ENCODE peak calls at places on chromosomes 5 and 9, in four cellular contexts. V, L, P and B are unnamed samples. For H3K4me1, the result is how much of the 10 kb centered on the place peaks cover.

GRCh38 chr5:164296603-164297080 is 791.2 kb downstream of the MAT2B start:
- DNase-seq in V (peak), L (peak), P (no peak), B (peak)

GRCh38 chr9:27258662-27259061 is 38.3 kb downstream of the EQTN start:
- DNase-seq in V (no peak), P (no peak), L (no peak), B (no peak)

GRCh38 chr9:16012621-16013020 is 459.8 kb downstream of the CCDC171 start:
- DNase-seq in V (no peak), L (peak), P (no peak), B (no peak)

GRCh38 chr5:127785098-127785927 is 82.1 kb downstream of the CCDC192 start:
- DNase-seq in L (peak), P (no peak), V (no peak), B (no peak)

GRCh38 chr5:132788990-132789886 is 12.2 kb upstream of the SEPTIN8 start:
- DNase-seq in L (no peak), V (no peak), P (no peak), B (no peak)

GRCh38 chr9:135120249-135120648 is 32.8 kb downstream of the OLFM1 start:
- DNase-seq in P (no peak), V (no peak), L (no peak), B (no peak)

GRCh38 chr9:91775011-91775707 is 174.9 kb downstream of the ROR2 start:
- DNase-seq in P (peak), V (peak), L (peak), B (no peak)

GRCh38 chr5:134877159-134877558 is 3.0 kb downstream of the TXNDC15 start:
- DNase-seq in L (no peak), V (no peak), P (no peak), B (no peak)

GRCh38 chr5:116652903-116653302 is 78.3 kb upstream of the SEMA6A start:
- DNase-seq in P (no peak), V (no peak), L (no peak), B (no peak)

GRCh38 chr5:137491121-137491520 is 8.0 kb downstream of the SPOCK1 start:
- DNase-seq in L (peak), P (no peak), V (peak), B (no peak)

GRCh38 chr5:176406436-176407052 is 9.8 kb downstream of the CLTB start:
- DNase-seq in P (no peak), V (no peak), L (no peak), B (no peak)

GRCh38 chr5:135729582-135729879 is 104.9 kb upstream of the SLC25A48 start:
- DNase-seq in L (no peak), P (no peak), V (no peak), B (no peak)

GRCh38 chr5:174751154-174751990 is 27.0 kb downstream of the MSX2 start:
- DNase-seq in L (no peak), V (no peak), P (no peak), B (no peak)

GRCh38 chr9:123111427-123111826 is 78.0 kb downstream of the GPR21 start:
- DNase-seq in P (no peak), V (peak), L (no peak), B (no peak)

GRCh38 chr5:78323241-78323640 is 28.7 kb upstream of the AP3B1 start:
- DNase-seq in V (no peak), L (no peak), P (no peak), B (no peak)

GRCh38 chr5:61991861-61992260 is 314.1 kb upstream of the KIF2A start:
- DNase-seq in P (no peak), L (no peak), V (no peak), B (no peak)

GRCh38 chr5:43941806-43942205 is 338.8 kb downstream of the NNT start:
- DNase-seq in L (no peak), P (no peak), V (no peak), B (no peak)

GRCh38 chr5:126732716-126733115 is 44.2 kb upstream of the LMNB1 start:
- DNase-seq in P (no peak), L (no peak), V (no peak), B (no peak)

GRCh38 chr5:73106335-73106734 is 14.0 kb upstream of the TMEM171 start:
- DNase-seq in P (no peak), L (no peak), V (no peak), B (no peak)

GRCh38 chr5:110807174-110807573 is 68.4 kb downstream of the SLC25A46 start:
- DNase-seq in V (no peak), P (no peak), L (peak), B (no peak)

GRCh38 chr5:52867809-52868208 is 80.1 kb downstream of the ITGA1 start:
- DNase-seq in P (no peak), L (peak), V (no peak), B (peak)

GRCh38 chr5:178357127-178357526 is 124.5 kb upstream of the PHYKPL start:
- DNase-seq in V (no peak), L (no peak), P (no peak), B (peak)

GRCh38 chr9:37983381-37984067 is 79.6 kb upstream of the SLC25A51 start:
- DNase-seq in L (no peak), V (no peak), P (no peak), B (no peak)

GRCh38 chr5:151014680-151015343 is 5.6 kb upstream of the GPX3 start:
- DNase-seq in L (no peak), P (no peak), V (no peak), B (no peak)

GRCh38 chr5:10467281-10468198 is 25.9 kb downstream of the ROPN1L start:
- DNase-seq in P (no peak), L (peak), V (peak), B (no peak)

GRCh38 chr5:178371362-178372090 is 138.9 kb upstream of the PHYKPL start:
- DNase-seq in P (no peak), L (no peak), V (no peak), B (peak)

GRCh38 chr5:61617039-61617438 is 285.0 kb downstream of the ZSWIM6 start:
- DNase-seq in L (no peak), P (no peak), V (no peak), B (no peak)

GRCh38 chr5:41094871-41095270 is 23.7 kb upstream of the MROH2B start:
- DNase-seq in L (no peak), P (no peak), V (no peak), B (no peak)

GRCh38 chr5:11801061-11801460 is 103.2 kb downstream of the CTNND2 start:
- DNase-seq in P (no peak), L (no peak), V (no peak), B (no peak)

GRCh38 chr5:74299833-74300232 is 340.7 kb downstream of the ENC1 start:
- DNase-seq in P (no peak), L (no peak), V (no peak), B (no peak)

GRCh38 chr5:52811067-52811749 is 23.5 kb downstream of the ITGA1 start:
- DNase-seq in P (peak), L (peak), V (no peak), B (no peak)

GRCh38 chr9:91727316-91727861 is 222.6 kb downstream of the ROR2 start:
- DNase-seq in V (peak), L (peak), P (no peak), B (no peak)

GRCh38 chr9:69325409-69326212 is 596 bp downstream of the ENTREP1 start:
- DNase-seq in P (no peak), V (peak), L (no peak), B (no peak)

DNA sequence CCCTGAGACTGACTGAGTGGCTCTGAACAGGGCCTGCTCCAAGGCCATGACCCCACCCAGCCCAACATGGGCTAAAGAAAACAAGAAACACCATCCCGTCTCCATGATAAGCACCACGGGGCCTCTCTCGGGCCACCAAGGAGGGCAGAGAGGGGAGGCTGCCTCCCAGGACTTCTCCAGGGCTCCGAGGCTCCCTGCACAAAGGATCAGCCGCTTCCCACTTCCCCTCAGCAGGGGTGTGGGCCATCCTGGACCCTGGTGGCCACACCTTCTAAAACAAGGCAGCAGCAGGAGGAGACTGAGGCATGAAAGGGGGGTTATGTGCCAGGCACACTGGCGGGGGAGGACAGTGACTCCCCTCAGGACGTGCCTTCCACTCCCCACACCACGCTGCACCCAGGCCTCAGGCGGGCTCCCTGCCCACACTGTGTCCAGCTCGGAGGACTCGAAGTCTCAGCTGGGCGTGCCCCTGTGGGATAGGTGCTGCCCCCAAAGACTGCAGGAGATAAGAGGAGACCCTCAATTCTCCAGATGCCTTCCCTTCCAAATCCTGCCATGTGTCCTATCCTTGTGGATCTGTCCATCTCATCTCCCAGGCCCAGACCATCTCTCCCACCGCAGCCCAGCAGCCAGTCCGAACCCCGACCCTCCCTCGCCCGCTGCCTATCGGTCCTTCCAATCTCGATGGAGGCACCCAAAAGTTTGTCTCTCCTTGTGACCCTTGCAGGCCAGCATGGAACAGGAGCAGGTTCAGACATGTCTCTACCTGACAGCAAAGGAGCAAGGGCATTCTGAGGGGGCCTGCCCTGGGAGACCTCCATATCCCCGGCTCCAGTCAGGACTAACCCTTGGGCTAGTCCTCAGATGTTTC is 51.2 kb downstream of the SEMA4D start:
- DNase-seq in V (no peak), P (no peak), L (no peak), B (peak)
- H3K4me1 ChIP-seq in V (under half), P (under half), L (under half), B (under half)

DNA sequence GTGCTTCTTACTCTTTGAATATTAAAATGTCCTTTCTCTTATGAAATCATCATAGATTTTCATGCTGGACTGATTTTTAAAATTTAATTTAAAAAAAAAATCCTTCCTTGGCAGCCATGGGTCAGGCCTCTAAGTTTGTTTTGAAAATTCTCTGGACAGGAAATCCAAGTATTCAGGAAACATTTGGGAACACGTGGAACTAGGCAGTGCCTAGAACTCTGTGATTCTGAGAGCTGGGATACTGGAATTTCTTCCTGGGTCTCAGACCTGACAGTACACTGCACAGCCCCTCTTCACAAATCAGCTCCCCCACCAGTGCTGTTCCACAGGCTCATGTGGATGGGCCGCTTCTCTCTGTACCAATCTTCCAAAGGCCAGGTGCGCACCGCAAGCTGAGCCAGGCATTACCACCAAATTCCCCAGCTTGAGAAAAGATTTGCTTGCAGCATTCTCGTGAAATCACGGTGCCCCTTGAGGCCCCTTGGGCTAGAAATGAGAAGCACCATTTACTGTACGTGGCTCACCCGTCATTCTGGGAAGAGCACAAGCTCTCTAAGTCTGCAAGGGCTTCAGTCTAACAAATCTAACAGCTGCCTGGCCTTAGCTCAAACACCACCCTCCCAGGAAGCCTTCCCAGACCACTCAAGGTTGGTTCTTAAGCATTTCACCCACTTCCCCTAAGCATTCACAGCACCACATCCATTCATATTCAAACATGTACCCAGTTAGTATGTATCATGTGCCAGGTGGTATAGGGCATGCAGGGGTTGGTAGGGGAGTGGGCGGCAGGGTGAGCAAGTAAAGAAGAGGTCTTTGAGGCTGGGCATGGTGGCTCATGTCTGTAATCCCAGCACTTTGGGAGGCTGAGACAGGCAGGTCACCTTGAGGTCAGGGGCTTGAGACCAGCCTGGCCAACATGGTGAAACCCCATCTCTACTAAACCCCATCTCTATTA is 26.5 kb downstream of the B4GALT1 start:
- DNase-seq in L (no peak), V (peak), P (peak), B (no peak)
- H3K27ac ChIP-seq in L (peak), V (no peak), P (peak), B (peak)

GRCh38 chr5:119362714-119363113 is 6.9 kb downstream of the TNFAIP8 start:
- DNase-seq in V (no peak), L (no peak), P (no peak), B (no peak)
- H3K4me1 ChIP-seq in V (under half), L (under half), P (half or more), B (under half)

GRCh38 chr5:172444110-172444510 is 10.2 kb downstream of the SH3PXD2B start:
- DNase-seq in V (peak), P (peak), L (peak), B (no peak)
- H3K27ac ChIP-seq in V (peak), P (peak), L (no peak), B (no peak)

GRCh38 chr5:96716716-96717115 is 54.5 kb downstream of the CAST start:
- DNase-seq in P (no peak), V (no peak), L (no peak), B (no peak)
- H3K4me1 ChIP-seq in P (half or more), V (under half), L (under half), B (under half)